ENCODE peak calls at places on chromosome 17, in seven cellular contexts. H is CD4-positive, alpha-beta T cell; K is RCC 7860; Y is mesendoderm; L is CD8-positive, alpha-beta T cell; V is C1 segment of cervical spinal cord; T is uterus. O is an unnamed sample.

GRCh38 chr17:7929158-7930029 is at the start of gene KCNAB3:
- DNase-seq in V (no peak), T (peak), H (peak), Y (peak), K (no peak), L (no peak), O (peak)

GRCh38 chr17:50206604-50207293 is 5.3 kb upstream of the COL1A1 start:
- DNase-seq in T (peak), V (no peak), L (no peak), K (no peak), H (no peak), Y (peak), O (no peak)

GRCh38 chr17:80385046-80385445 is 29.9 kb upstream of the ENDOV start:
- DNase-seq in L (no peak), K (no peak), H (no peak), V (no peak), T (no peak), Y (no peak), O (no peak)

GRCh38 chr17:45857977-45858708 is 13.5 kb downstream of the SPPL2C start:
- DNase-seq in Y (peak), L (no peak), K (no peak), H (no peak), T (no peak), V (no peak), O (no peak)

GRCh38 chr17:1271020-1271423 is 778 bp downstream of the BHLHA9 start:
- DNase-seq in L (no peak), T (no peak), K (no peak), V (no peak), H (no peak), Y (no peak), O (no peak)

GRCh38 chr17:4708436-4708835 is 2.0 kb upstream of the ARRB2 start:
- DNase-seq in V (no peak), H (peak), Y (peak), T (no peak), L (peak), K (no peak), O (no peak)

GRCh38 chr17:81294512-81295030 is 536 bp downstream of the SLC38A10 start:
- DNase-seq in T (peak), Y (no peak), L (peak), V (no peak), K (no peak), H (no peak), O (peak)

GRCh38 chr17:16418684-16419066 is 3.3 kb downstream of the TRPV2 start:
- DNase-seq in V (no peak), L (no peak), K (peak), H (no peak), T (no peak), Y (no peak), O (no peak)

GRCh38 chr17:51351890-51352289 is 91.5 kb downstream of the UTP18 start:
- DNase-seq in Y (no peak), H (no peak), L (no peak), V (no peak), T (no peak), K (no peak), O (no peak)

GRCh38 chr17:78999056-78999768 is 10.4 kb downstream of the CANT1 start:
- DNase-seq in L (no peak), Y (no peak), V (no peak), H (no peak), T (peak), K (no peak), O (no peak)

O was measured in T-helper 9 cell.